ENCODE peak calls at places on chromosomes 1 and 21, in four cellular contexts. K is left ventricle myocardium inferior, H is gastrocnemius medialis, Z is sigmoid colon. I is an unnamed sample.

GRCh38 chr1:160115545-160116276 is at the start of gene ATP1A2:
- DNase-seq in K (peak), H (peak), Z (peak), I (no peak)

GRCh38 chr1:94697839-94698238 is 122.3 kb upstream of the SLC44A3 start:
- DNase-seq in K (no peak), H (no peak), Z (no peak), I (no peak)

GRCh38 chr1:179881642-179882252 is 338 bp upstream of the TOR1AIP1 start:
- DNase-seq in K (no peak), H (peak), Z (peak), I (peak)

GRCh38 chr1:237032029-237032428 is 10.0 kb upstream of the RYR2 start:
- DNase-seq in K (no peak), H (no peak), Z (no peak), I (no peak)

GRCh38 chr1:163083690-163084089 is 14.5 kb downstream of the RGS4 start:
- DNase-seq in K (no peak), H (no peak), Z (no peak), I (no peak)

GRCh38 chr1:15950763-15951295 is 25.1 kb downstream of the ZBTB17 start:
- DNase-seq in K (no peak), H (no peak), Z (peak), I (no peak)

GRCh38 chr1:50265790-50266314 is 157.1 kb downstream of the ELAVL4 start:
- DNase-seq in K (no peak), H (peak), Z (peak), I (no peak)

GRCh38 chr1:61967750-61968149 is 225.5 kb downstream of the PATJ start:
- DNase-seq in K (no peak), H (no peak), Z (no peak), I (no peak)

GRCh38 chr21:35179990-35180557 is 131.0 kb upstream of the RUNX1 start:
- DNase-seq in K (no peak), H (no peak), Z (no peak), I (no peak)

GRCh38 chr1:175839678-175840669 is 96.6 kb upstream of the TNR start:
- DNase-seq in K (no peak), H (no peak), Z (no peak), I (no peak)

GRCh38 chr1:12014141-12014981 is 4.9 kb upstream of the MIIP start:
- DNase-seq in K (no peak), H (no peak), Z (no peak), I (no peak)

GRCh38 chr1:185960377-185961151 is 226.4 kb downstream of the HMCN1 start:
- DNase-seq in K (peak), H (peak), Z (no peak), I (no peak)

GRCh38 chr1:1703796-1704195 is 11.2 kb upstream of the SLC35E2B start:
- DNase-seq in K (peak), H (no peak), Z (peak), I (no peak)

GRCh38 chr1:183694636-183695035 is 41.5 kb upstream of the APOBEC4 start:
- DNase-seq in K (no peak), H (no peak), Z (no peak), I (no peak)

GRCh38 chr1:244089561-244089960 is 38.5 kb downstream of the ZBTB18 start:
- DNase-seq in K (no peak), H (no peak), Z (no peak), I (no peak)

GRCh38 chr1:33310702-33311101 is 10.2 kb downstream of the A3GALT2 start:
- DNase-seq in K (no peak), H (no peak), Z (no peak), I (no peak)

GRCh38 chr1:112234710-112235109 is 161.3 kb upstream of the CTTNBP2NL start:
- DNase-seq in K (no peak), H (no peak), Z (no peak), I (no peak)

GRCh38 chr1:222390181-222390580 is 157.7 kb downstream of the HHIPL2 start:
- DNase-seq in K (no peak), H (no peak), Z (no peak), I (no peak)

GRCh38 chr1:200247513-200247912 is 162.3 kb downstream of the ZNF281 start:
- DNase-seq in K (no peak), H (no peak), Z (no peak), I (no peak)

I was measured in Ammon's horn.